ENCODE peak calls at places on chromosomes 13 and 19, in five cellular contexts. M, U, K, W and S are unnamed samples.

GRCh38 chr13:33285420-33286124 is at the start of gene STARD13:
- DNase-seq in M (peak), U (peak), K (peak), W (peak), S (peak)

GRCh38 chr19:2487780-2488330 is 11.9 kb downstream of the GADD45B start:
- DNase-seq in M (peak), U (no peak), K (no peak), W (no peak), S (no peak)

GRCh38 chr13:111431241-111431640 is 110.8 kb downstream of the TEX29 start:
- DNase-seq in M (no peak), U (no peak), K (no peak), W (no peak), S (no peak)

GRCh38 chr19:20565321-20566018 is at the start of gene ZNF737:
- DNase-seq in M (peak), U (peak), K (peak), W (peak), S (peak)

GRCh38 chr13:107025991-107026390 is 458.1 kb upstream of the ARGLU1 start:
- DNase-seq in M (no peak), U (no peak), K (peak), W (peak), S (peak)

GRCh38 chr13:111022886-111023285 is 92.2 kb upstream of the ARHGEF7 start:
- DNase-seq in M (no peak), U (no peak), K (no peak), W (no peak), S (no peak)

GRCh38 chr13:22596157-22596863 is 584.5 kb upstream of the SGCG start:
- DNase-seq in M (no peak), U (no peak), K (no peak), W (peak), S (no peak)

GRCh38 chr19:8310342-8311055 is 2.3 kb upstream of the CD320 start:
- DNase-seq in M (no peak), U (no peak), K (no peak), W (no peak), S (no peak)

GRCh38 chr19:44548736-44549135 is 19.3 kb upstream of the CEACAM20 start:
- DNase-seq in M (no peak), U (no peak), K (no peak), W (peak), S (no peak)

GRCh38 chr13:110559429-110559943 is 2.0 kb downstream of the RAB20 start:
- DNase-seq in M (no peak), U (no peak), K (peak), W (no peak), S (no peak)

GRCh38 chr19:29655648-29656335 is 9.5 kb upstream of the PLEKHF1 start:
- DNase-seq in M (no peak), U (no peak), K (no peak), W (no peak), S (no peak)

GRCh38 chr13:111401755-111402154 is 81.3 kb downstream of the TEX29 start:
- DNase-seq in M (no peak), U (no peak), K (no peak), W (no peak), S (no peak)

GRCh38 chr19:38229585-38230073 is 5.6 kb upstream of the DPF1 start:
- DNase-seq in M (peak), U (peak), K (peak), W (peak), S (peak)

GRCh38 chr13:50581586-50582196 is 261.8 kb downstream of the DLEU7 start:
- DNase-seq in M (no peak), U (no peak), K (no peak), W (no peak), S (no peak)

GRCh38 chr19:32896516-32897214 is 27.1 kb upstream of the SLC7A9 start:
- DNase-seq in M (no peak), U (no peak), K (no peak), W (peak), S (no peak)

GRCh38 chr19:41920878-41921277 is 7.4 kb downstream of the ERFL start:
- DNase-seq in M (no peak), U (no peak), K (no peak), W (no peak), S (no peak)
- TF ChIP-seq CTCF in M (no peak), U (no peak), K (no peak), W (no peak), S (no peak)

GRCh38 chr19:47580397-47580796 is 7.4 kb upstream of the ZNF541 start:
- DNase-seq in M (no peak), U (no peak), K (no peak), W (no peak), S (no peak)
- TF ChIP-seq CTCF in M (no peak), U (no peak), K (no peak), W (no peak), S (no peak)

DNA sequence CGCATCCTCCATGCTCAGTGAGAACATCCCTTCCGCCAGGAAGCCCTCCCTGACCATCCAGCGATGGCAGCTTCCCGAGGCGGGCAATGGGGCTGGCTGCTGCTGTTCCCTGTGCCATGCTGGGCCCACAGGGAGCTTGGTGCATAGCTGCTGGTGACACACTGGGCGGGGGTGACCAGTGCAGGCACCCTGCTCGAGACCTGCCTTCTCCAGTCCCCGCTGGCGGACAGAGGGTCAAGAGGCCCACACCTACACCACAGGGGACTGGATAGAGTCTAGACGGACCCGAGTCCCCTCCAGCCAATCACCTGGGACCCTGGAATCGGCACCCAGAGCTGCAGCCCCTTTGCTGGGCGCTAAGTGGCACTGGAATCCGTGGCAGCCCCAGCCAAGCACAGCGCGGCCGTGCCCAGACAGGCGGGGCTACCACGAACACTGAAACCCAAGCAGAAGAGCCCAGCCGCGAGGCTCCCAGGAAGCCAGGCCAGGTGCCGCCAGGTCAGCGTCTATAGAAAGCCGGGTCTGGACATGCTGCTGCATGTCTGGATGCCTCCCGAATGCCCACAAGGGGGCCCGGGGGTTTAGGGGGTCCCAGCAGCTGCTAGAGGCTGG is 9.0 kb upstream of the TBXA2R start:
- DNase-seq in M (no peak), U (no peak), K (no peak), W (no peak), S (no peak)
- TF ChIP-seq CTCF in M (no peak), U (no peak), K (no peak), W (no peak), S (no peak)

DNA sequence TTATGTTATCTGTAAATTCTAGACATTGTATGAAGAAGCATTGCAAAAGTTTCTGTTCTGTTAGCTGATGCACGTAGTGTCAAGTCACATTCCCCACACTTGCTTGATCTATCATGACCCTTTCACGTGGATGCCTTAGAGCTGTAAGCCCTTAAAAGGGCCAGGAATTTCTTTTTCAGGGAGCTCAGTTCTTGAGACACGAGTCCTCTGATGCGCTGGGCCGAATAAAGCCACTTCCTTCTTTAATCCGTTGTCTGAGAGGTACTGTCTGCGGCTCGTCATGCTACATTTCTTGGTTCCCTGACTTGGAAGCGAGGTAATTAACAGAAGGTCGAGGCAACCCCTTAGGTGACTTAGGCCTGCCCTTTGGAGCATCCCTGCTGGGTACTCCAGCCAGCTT is 5.8 kb downstream of the ZNF816 start:
- DNase-seq in M (no peak), U (no peak), K (no peak), W (no peak), S (no peak)
- TF ChIP-seq CTCF in M (no peak), U (no peak), K (no peak), W (no peak), S (no peak)

GRCh38 chr19:18282021-18282787 is 782 bp upstream of the JUND start:
- DNase-seq in M (no peak), U (no peak), K (no peak), W (peak), S (no peak)
- TF ChIP-seq CTCF in M (no peak), U (no peak), K (no peak), W (peak), S (no peak)

GRCh38 chr13:98878421-98879126 is 99.3 kb downstream of the DOCK9 start:
- DNase-seq in M (no peak), U (no peak), K (no peak), W (no peak), S (no peak)

GRCh38 chr13:98877936-98878335 is 99.9 kb downstream of the DOCK9 start:
- DNase-seq in M (no peak), U (no peak), K (no peak), W (no peak), S (no peak)

GRCh38 chr13:98880673-98881072 is 97.2 kb downstream of the DOCK9 start:
- DNase-seq in M (no peak), U (no peak), K (no peak), W (no peak), S (no peak)

GRCh38 chr13:98879965-98880364 is 97.9 kb downstream of the DOCK9 start:
- DNase-seq in M (no peak), U (no peak), K (no peak), W (no peak), S (no peak)

GRCh38 chr13:98879127-98879520 is 98.7 kb downstream of the DOCK9 start:
- DNase-seq in M (no peak), U (no peak), K (no peak), W (no peak), S (no peak)
- TF ChIP-seq CTCF in M (no peak), U (no peak), K (no peak), W (peak), S (no peak)

DNA sequence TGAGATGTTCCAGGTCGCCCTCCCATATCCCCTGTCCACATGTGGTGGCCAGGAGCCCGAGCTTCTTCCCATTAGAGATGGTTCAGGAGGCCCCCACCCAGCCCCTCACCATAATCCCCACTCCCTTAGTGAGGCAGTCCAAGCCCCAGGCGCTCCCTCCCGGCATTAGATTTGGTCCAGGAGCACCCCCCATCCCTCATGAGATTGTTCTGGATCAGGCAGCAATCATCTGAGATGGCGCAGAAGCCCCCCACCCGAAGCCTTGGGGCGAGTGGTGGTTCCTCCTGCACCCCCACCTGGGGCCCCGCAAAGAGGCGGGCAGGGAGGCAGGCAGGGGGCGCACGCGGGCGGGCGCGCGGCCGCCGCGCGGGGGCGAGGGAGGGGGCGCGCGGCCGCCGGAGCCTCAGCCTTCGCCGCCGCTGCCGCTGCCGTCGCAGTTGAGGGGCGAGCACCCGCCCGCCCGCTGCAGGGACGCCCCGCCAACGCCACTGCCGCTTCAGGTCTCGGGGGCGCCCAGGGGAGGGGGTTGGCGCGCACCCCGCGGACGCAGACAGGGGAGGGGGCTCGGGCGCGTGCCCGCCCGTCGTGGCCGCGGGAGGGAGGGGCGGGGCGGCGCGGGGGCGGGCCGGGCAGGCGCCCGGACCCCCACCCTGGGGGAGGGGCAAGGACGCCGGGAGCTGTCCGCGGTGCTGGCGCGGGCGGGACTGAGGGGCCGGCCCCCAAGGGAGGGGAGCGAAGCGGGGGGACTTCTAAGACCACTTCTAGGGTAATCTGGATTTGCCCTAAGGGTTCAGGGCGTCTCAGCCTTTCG is 46.4 kb upstream of the SHKBP1 start:
- DNase-seq in M (peak), U (peak), K (no peak), W (no peak), S (no peak)
- TF ChIP-seq CTCF in M (peak), U (peak), K (no peak), W (no peak), S (no peak)

DNA sequence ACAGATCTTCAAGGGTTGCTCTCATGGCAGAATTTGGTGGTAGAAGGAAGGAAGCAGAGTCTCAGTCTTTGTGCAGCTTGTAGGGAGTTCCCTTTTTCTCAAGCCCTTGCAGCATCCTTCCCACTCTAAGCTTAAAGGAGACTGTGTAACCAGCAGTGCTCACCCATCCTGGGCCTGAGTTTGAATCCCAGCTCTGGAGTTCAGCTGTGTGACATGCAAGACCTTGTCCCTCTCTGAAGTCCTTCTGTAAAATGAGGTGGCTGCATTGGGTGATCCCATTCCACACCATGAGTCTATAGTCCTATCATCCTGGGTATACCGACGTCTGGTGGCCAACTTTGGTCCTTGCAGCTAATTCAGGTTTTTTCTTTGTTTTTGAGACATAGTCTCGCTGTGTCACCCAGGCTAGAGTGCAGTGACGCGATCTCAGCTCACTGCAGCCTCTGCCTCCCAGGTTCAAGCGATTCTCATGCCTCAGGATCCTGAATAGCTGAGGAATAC is 9.8 kb downstream of the SIGLEC10 start:
- DNase-seq in M (peak), U (peak), K (no peak), W (peak), S (peak)
- TF ChIP-seq CTCF in M (peak), U (peak), K (peak), W (peak), S (no peak)